ENCODE peak calls at places on chromosomes 12 and 14, in six cellular contexts. One of them, this sample, is unnamed.

GRCh38 chr12:125203145-125203765 is 138.0 kb downstream of the AACS start:
- ATAC-seq in body of pancreas: no peak
- ATAC-seq in HCT116: peak
- ATAC-seq in A549: peak
- ATAC-seq in heart left ventricle: no peak
- ATAC-seq in GM12878: peak
- ATAC-seq in this sample: no peak

GRCh38 chr14:75428230-75429104 is 645 bp downstream of the JDP2 start:
- ATAC-seq in heart left ventricle: peak
- ATAC-seq in GM12878: peak
- ATAC-seq in body of pancreas: peak
- ATAC-seq in HCT116: peak
- ATAC-seq in A549: peak
- ATAC-seq in this sample: peak

GRCh38 chr14:32414808-32415255 is 85.7 kb downstream of the AKAP6 start:
- ATAC-seq in GM12878: peak
- ATAC-seq in body of pancreas: no peak
- ATAC-seq in A549: no peak
- ATAC-seq in HCT116: no peak
- ATAC-seq in heart left ventricle: no peak
- ATAC-seq in this sample: no peak

GRCh38 chr14:94681300-94682060 is 69.3 kb downstream of the SERPINA3 start:
- ATAC-seq in heart left ventricle: no peak
- ATAC-seq in GM12878: peak
- ATAC-seq in body of pancreas: peak
- ATAC-seq in A549: peak
- ATAC-seq in HCT116: peak
- ATAC-seq in this sample: no peak

GRCh38 chr12:65472079-65472478 is 193.6 kb downstream of the MSRB3 start:
- ATAC-seq in GM12878: no peak
- ATAC-seq in heart left ventricle: no peak
- ATAC-seq in A549: no peak
- ATAC-seq in HCT116: peak
- ATAC-seq in body of pancreas: no peak
- ATAC-seq in this sample: no peak

GRCh38 chr12:1560704-1561103 is 33.7 kb downstream of the FBXL14 start:
- ATAC-seq in body of pancreas: no peak
- ATAC-seq in HCT116: no peak
- ATAC-seq in A549: no peak
- ATAC-seq in GM12878: no peak
- ATAC-seq in heart left ventricle: peak
- ATAC-seq in this sample: no peak

GRCh38 chr14:100762089-100762515 is 35.4 kb downstream of the DLK1 start:
- ATAC-seq in body of pancreas: no peak
- ATAC-seq in heart left ventricle: no peak
- ATAC-seq in GM12878: no peak
- ATAC-seq in HCT116: no peak
- ATAC-seq in A549: peak
- ATAC-seq in this sample: no peak

GRCh38 chr12:94266796-94267529 is 118.6 kb downstream of the PLXNC1 start:
- ATAC-seq in A549: no peak
- ATAC-seq in heart left ventricle: no peak
- ATAC-seq in body of pancreas: no peak
- ATAC-seq in HCT116: no peak
- ATAC-seq in GM12878: no peak
- ATAC-seq in this sample: peak

GRCh38 chr12:103908877-103909276 is 21.3 kb upstream of the HSP90B1 start:
- ATAC-seq in body of pancreas: no peak
- ATAC-seq in heart left ventricle: no peak
- ATAC-seq in A549: no peak
- ATAC-seq in GM12878: no peak
- ATAC-seq in HCT116: no peak
- ATAC-seq in this sample: peak

GRCh38 chr14:105065280-105066228 is at the start of gene GPR132:
- ATAC-seq in GM12878: peak
- ATAC-seq in heart left ventricle: peak
- ATAC-seq in A549: peak
- ATAC-seq in body of pancreas: no peak
- ATAC-seq in HCT116: peak
- ATAC-seq in this sample: peak
- TF ChIP-seq POLR2A in GM12878: peak
- TF ChIP-seq POLR2A in heart left ventricle: no peak
- TF ChIP-seq POLR2A in A549: no peak
- TF ChIP-seq POLR2A in body of pancreas: peak
- TF ChIP-seq POLR2A in HCT116: no peak
- TF ChIP-seq POLR2A in this sample: peak

GRCh38 chr14:103749452-103749851 is 33.8 kb downstream of the ZFYVE21 start:
- ATAC-seq in GM12878: no peak
- ATAC-seq in body of pancreas: no peak
- ATAC-seq in heart left ventricle: no peak
- ATAC-seq in HCT116: no peak
- ATAC-seq in A549: no peak
- ATAC-seq in this sample: no peak
- TF ChIP-seq POLR2A in GM12878: no peak
- TF ChIP-seq POLR2A in body of pancreas: no peak
- TF ChIP-seq POLR2A in heart left ventricle: no peak
- TF ChIP-seq POLR2A in HCT116: no peak
- TF ChIP-seq POLR2A in A549: no peak
- TF ChIP-seq POLR2A in this sample: no peak

GRCh38 chr14:92748259-92749016 is at the start of gene LGMN:
- ATAC-seq in body of pancreas: peak
- ATAC-seq in GM12878: peak
- ATAC-seq in HCT116: peak
- ATAC-seq in heart left ventricle: peak
- ATAC-seq in A549: peak
- ATAC-seq in this sample: peak
- TF ChIP-seq POLR2A in body of pancreas: peak
- TF ChIP-seq POLR2A in GM12878: peak
- TF ChIP-seq POLR2A in HCT116: peak
- TF ChIP-seq POLR2A in heart left ventricle: peak
- TF ChIP-seq POLR2A in A549: peak
- TF ChIP-seq POLR2A in this sample: peak

DNA sequence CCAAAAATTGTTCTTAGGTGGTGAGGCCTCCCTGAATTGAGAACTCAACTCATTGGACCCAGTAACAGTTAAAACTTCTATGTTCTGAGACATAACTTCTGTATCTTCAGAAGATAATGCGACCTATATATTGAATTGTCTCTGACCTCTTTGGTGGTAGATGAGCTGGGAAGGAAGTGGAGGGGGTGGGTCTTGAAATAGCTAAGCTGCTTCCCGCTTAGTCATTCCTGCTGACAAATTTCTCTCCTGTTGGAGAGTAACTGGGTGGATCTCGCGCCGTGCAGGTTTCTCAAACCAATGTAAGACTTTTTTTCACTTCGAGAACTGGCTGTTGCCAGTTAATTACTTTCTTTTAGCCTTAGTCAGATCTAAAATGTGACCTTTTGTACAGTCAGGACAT is 100.8 kb downstream of the PPHLN1 start:
- ATAC-seq in body of pancreas: no peak
- ATAC-seq in HCT116: peak
- ATAC-seq in heart left ventricle: no peak
- ATAC-seq in GM12878: no peak
- ATAC-seq in A549: peak
- ATAC-seq in this sample: no peak
- TF ChIP-seq POLR2A in body of pancreas: no peak
- TF ChIP-seq POLR2A in HCT116: no peak
- TF ChIP-seq POLR2A in heart left ventricle: no peak
- TF ChIP-seq POLR2A in GM12878: no peak
- TF ChIP-seq POLR2A in A549: no peak
- TF ChIP-seq POLR2A in this sample: no peak

GRCh38 chr12:11765817-11766794 is 116.6 kb downstream of the ETV6 start:
- ATAC-seq in heart left ventricle: peak
- ATAC-seq in HCT116: no peak
- ATAC-seq in body of pancreas: no peak
- ATAC-seq in GM12878: peak
- ATAC-seq in A549: no peak
- ATAC-seq in this sample: peak
- TF ChIP-seq POLR2A in heart left ventricle: no peak
- TF ChIP-seq POLR2A in HCT116: no peak
- TF ChIP-seq POLR2A in body of pancreas: no peak
- TF ChIP-seq POLR2A in GM12878: peak
- TF ChIP-seq POLR2A in A549: no peak
- TF ChIP-seq POLR2A in this sample: no peak

GRCh38 chr12:122208073-122208820 is 4.7 kb downstream of the B3GNT4 start:
- ATAC-seq in body of pancreas: no peak
- ATAC-seq in heart left ventricle: no peak
- ATAC-seq in GM12878: no peak
- ATAC-seq in HCT116: no peak
- ATAC-seq in A549: no peak
- ATAC-seq in this sample: no peak
- TF ChIP-seq POLR2A in body of pancreas: no peak
- TF ChIP-seq POLR2A in heart left ventricle: no peak
- TF ChIP-seq POLR2A in GM12878: no peak
- TF ChIP-seq POLR2A in HCT116: no peak
- TF ChIP-seq POLR2A in A549: no peak
- TF ChIP-seq POLR2A in this sample: no peak

DNA sequence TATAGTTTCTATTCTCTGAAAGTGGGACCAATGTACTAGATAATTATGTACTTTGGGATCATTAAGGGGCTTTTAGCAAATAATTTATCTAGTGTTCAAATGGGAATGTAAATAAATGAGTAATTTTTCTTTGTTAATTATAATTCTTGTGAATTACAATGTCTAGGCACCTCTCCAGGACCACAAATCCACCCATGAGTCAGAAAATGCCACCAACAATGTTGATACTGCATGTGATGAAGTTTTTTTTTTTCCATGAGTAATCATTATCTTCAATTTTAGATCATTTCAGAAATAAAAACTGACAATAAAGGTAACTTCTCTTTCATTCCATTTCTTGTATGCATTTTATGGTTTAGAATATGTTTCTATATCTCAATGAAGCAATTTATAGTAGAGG is 470.3 kb downstream of the VRK1 start:
- ATAC-seq in body of pancreas: no peak
- ATAC-seq in heart left ventricle: no peak
- ATAC-seq in HCT116: no peak
- ATAC-seq in GM12878: no peak
- ATAC-seq in A549: no peak
- ATAC-seq in this sample: no peak
- TF ChIP-seq POLR2A in body of pancreas: no peak
- TF ChIP-seq POLR2A in heart left ventricle: no peak
- TF ChIP-seq POLR2A in HCT116: no peak
- TF ChIP-seq POLR2A in GM12878: no peak
- TF ChIP-seq POLR2A in A549: no peak
- TF ChIP-seq POLR2A in this sample: no peak

GRCh38 chr12:130489293-130489692 is 151.6 kb downstream of the PIWIL1 start:
- ATAC-seq in A549: no peak
- ATAC-seq in GM12878: no peak
- ATAC-seq in HCT116: no peak
- ATAC-seq in body of pancreas: no peak
- ATAC-seq in heart left ventricle: no peak
- ATAC-seq in this sample: no peak
- TF ChIP-seq POLR2A in A549: no peak
- TF ChIP-seq POLR2A in GM12878: no peak
- TF ChIP-seq POLR2A in HCT116: no peak
- TF ChIP-seq POLR2A in body of pancreas: no peak
- TF ChIP-seq POLR2A in heart left ventricle: no peak
- TF ChIP-seq POLR2A in this sample: no peak

DNA sequence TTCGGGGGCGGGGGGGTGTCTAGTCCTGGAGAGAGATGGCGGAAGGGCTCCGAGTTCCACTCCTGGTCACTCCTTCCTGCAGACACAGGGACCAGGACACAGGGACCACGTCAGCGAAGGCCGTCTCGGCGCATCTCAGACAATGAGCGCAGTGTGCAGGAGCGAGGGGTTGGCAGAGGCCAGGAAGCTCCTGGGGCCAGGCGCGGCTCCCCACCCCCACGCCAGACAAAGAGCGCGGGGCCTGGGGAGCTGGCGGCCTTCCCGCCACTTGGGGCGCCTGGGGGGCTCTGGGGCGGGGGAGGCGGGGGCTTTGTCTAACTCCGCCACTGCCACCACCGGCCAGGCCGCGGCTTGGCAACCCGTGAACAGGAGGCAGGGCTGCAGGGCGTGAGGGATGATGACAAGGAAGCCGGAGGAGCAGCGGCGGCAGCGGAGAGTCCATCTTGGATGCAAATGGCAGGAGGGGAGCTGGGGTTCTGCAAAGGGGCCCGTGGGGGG is 2.2 kb downstream of the CDK2AP1 start:
- ATAC-seq in GM12878: peak
- ATAC-seq in A549: no peak
- ATAC-seq in heart left ventricle: peak
- ATAC-seq in body of pancreas: peak
- ATAC-seq in HCT116: no peak
- ATAC-seq in this sample: peak
- TF ChIP-seq POLR2A in GM12878: peak
- TF ChIP-seq POLR2A in A549: no peak
- TF ChIP-seq POLR2A in heart left ventricle: no peak
- TF ChIP-seq POLR2A in body of pancreas: peak
- TF ChIP-seq POLR2A in HCT116: no peak
- TF ChIP-seq POLR2A in this sample: no peak

DNA sequence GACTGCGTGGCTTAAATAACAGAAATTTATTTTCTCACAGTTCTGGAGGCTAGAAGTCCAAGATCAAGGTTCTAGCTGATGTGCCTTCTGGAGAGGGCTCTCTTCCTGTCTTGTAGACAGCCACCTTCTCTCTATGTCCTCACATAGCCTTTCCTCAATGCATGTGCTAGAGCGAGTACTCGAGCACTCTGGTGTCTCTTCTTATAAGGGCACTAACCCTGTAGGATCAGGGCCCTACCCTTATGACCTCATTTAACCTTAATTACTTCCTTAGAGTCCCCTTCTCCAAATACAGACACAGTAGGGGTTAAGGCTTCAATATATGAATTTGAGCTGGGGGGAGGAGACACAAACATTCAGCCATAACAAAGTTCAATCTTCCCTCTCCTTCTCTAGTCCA is 10.2 kb downstream of the DHH start:
- ATAC-seq in HCT116: no peak
- ATAC-seq in A549: no peak
- ATAC-seq in GM12878: no peak
- ATAC-seq in body of pancreas: no peak
- ATAC-seq in heart left ventricle: no peak
- ATAC-seq in this sample: no peak
- TF ChIP-seq POLR2A in HCT116: no peak
- TF ChIP-seq POLR2A in A549: no peak
- TF ChIP-seq POLR2A in GM12878: no peak
- TF ChIP-seq POLR2A in body of pancreas: no peak
- TF ChIP-seq POLR2A in heart left ventricle: no peak
- TF ChIP-seq POLR2A in this sample: no peak